ENCODE peak calls at places on chromosomes 13 and 19, in nine cellular contexts. D, Z, R, O, E, Y, T, F and X are unnamed samples.

GRCh38 chr19:38734426-38735256 is 9.6 kb downstream of the CAPN12 start:
- DNase-seq in Z (peak; percentile 66), D (peak; percentile 27), R (no peak), T (no peak), O (no peak), Y (no peak), E (no peak), F (no peak), X (no peak)

GRCh38 chr19:4552546-4552819 is 7.0 kb downstream of the SEMA6B start:
- DNase-seq in Z (no peak), O (no peak), T (no peak), R (no peak), D (no peak), F (no peak), Y (no peak), E (no peak), X (no peak)

GRCh38 chr13:45108716-45109706 is 11.3 kb upstream of the GTF2F2 start:
- DNase-seq in F (no peak), R (no peak), Z (no peak), E (no peak), D (no peak), Y (no peak), O (peak; percentile 46), T (no peak), X (peak; percentile 7)

GRCh38 chr19:39916236-39916635 is 18.2 kb downstream of the FCGBP start:
- DNase-seq in R (no peak), Y (no peak), F (no peak), O (no peak), Z (no peak), D (no peak), E (no peak), T (peak; percentile 43), X (no peak)

GRCh38 chr13:105735269-105735668 is 800.2 kb downstream of the EFNB2 start:
- DNase-seq in F (no peak), R (no peak), D (no peak), O (no peak), Z (no peak), Y (no peak), E (peak; percentile 90), T (no peak), X (no peak)

GRCh38 chr13:43266953-43267615 is 243.7 kb downstream of the DNAJC15 start:
- DNase-seq in O (no peak), F (no peak), T (no peak), R (no peak), Y (no peak), D (no peak), E (no peak), Z (no peak), X (no peak)

GRCh38 chr13:42007844-42008243 is 40.6 kb upstream of the DGKH start:
- DNase-seq in D (no peak), E (no peak), O (peak; percentile 69), Z (no peak), Y (no peak), F (no peak), T (no peak), R (no peak), X (no peak)

GRCh38 chr13:67632590-67632989 is 402.5 kb upstream of the PCDH9 start:
- DNase-seq in Y (no peak), Z (no peak), D (no peak), E (no peak), R (no peak), T (no peak), O (no peak), F (no peak), X (no peak)

GRCh38 chr19:18093439-18094161 is 4.0 kb upstream of the MAST3 start:
- DNase-seq in O (no peak), T (no peak), F (no peak), Y (no peak), R (no peak), Z (peak; percentile 70), E (no peak), D (no peak), X (peak; percentile 79)

GRCh38 chr13:109790951-109791605 is 4.7 kb upstream of the IRS2 start:
- DNase-seq in E (peak; percentile 83), Y (peak; percentile 34), Z (peak; percentile 21), F (no peak), T (no peak), D (no peak), R (no peak), O (peak; percentile 52), X (no peak)

GRCh38 chr19:48938256-48938655 is 4.8 kb downstream of the DHDH start:
- DNase-seq in Z (no peak), T (no peak), E (no peak), D (no peak), R (no peak), Y (no peak), O (no peak), F (no peak), X (no peak)

GRCh38 chr13:91946498-91947070 is 548.2 kb downstream of the GPC5 start:
- DNase-seq in F (no peak), O (peak; percentile 49), Y (peak; percentile 1), E (no peak), R (no peak), Z (peak; percentile 64), T (no peak), D (no peak), X (peak; percentile 6)
- TF ChIP-seq CTCF in F (no peak), O (peak; percentile 68), Y (peak; percentile 11), E (peak; percentile 60), R (peak; percentile 24), Z (no peak), T (no peak), D (no peak), X (peak; percentile 35)

GRCh38 chr19:1411255-1412191 is 4.1 kb downstream of the DAZAP1 start:
- DNase-seq in T (peak; percentile 87), E (peak; percentile 34), F (peak; percentile 24), Y (no peak), R (peak; percentile 75), D (no peak), O (peak; percentile 31), Z (no peak), X (no peak)

GRCh38 chr19:1410136-1410786 is 2.9 kb downstream of the DAZAP1 start:
- DNase-seq in D (no peak), E (no peak), R (no peak), Z (no peak), O (peak; percentile 44), T (no peak), F (no peak), Y (peak; percentile 35), X (no peak)

GRCh38 chr19:1412323-1412923 is 5.0 kb downstream of the DAZAP1 start:
- DNase-seq in D (no peak), O (no peak), Y (no peak), F (no peak), Z (no peak), R (no peak), E (no peak), T (no peak), X (no peak)

GRCh38 chr19:1409204-1410005 is 2.0 kb downstream of the DAZAP1 start:
- DNase-seq in R (no peak), F (no peak), D (no peak), O (no peak), T (no peak), Y (no peak), Z (no peak), E (no peak), X (no peak)

DNA sequence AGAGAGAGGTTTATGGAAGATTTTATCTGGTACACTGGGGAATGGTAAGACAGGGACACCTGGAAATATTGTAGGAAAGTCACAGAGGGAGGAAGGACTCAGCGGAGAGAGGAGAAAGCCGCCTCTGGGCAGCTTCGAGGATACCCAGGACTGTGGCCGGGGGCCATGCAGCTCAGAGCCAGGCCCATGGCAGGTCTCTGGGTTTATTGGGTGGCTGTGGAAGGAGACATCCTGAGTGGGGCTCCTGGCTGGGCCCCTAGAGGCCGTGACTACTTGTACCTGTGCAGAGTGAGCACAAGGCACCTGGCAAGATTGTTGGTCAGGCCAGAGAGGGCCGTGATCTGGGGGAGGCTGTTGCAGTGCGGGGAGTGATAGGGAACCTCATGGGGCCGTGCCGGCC is 3.4 kb downstream of the DAZAP1 start:
- DNase-seq in Z (no peak), Y (no peak), T (no peak), R (no peak), F (no peak), O (no peak), E (no peak), D (no peak), X (no peak)
- H3K4me1 ChIP-seq in Z (peaks cover 21% of the 10 kb centered on the region), Y (peaks cover 37% of the 10 kb centered on the region), T (no peaks in the 10 kb centered on the region), R (peaks cover 78% of the 10 kb centered on the region), F (peaks cover 35% of the 10 kb centered on the region), O (peaks cover 23% of the 10 kb centered on the region), E (peaks cover 55% of the 10 kb centered on the region), D (peaks cover 47% of the 10 kb centered on the region), X (peaks cover 6% of the 10 kb centered on the region)

GRCh38 chr13:113390874-113391497 is 27.1 kb upstream of the GRTP1 start:
- DNase-seq in T (no peak), F (no peak), R (no peak), Z (no peak), O (no peak), E (no peak), Y (no peak), D (no peak), X (no peak)
- TF ChIP-seq CTCF in T (no peak), F (no peak), R (no peak), Z (no peak), O (no peak), E (no peak), Y (no peak), D (no peak), X (no peak)

GRCh38 chr13:26483546-26483945 is 73.9 kb upstream of the WASF3 start:
- DNase-seq in Y (no peak), F (no peak), T (no peak), O (no peak), D (no peak), E (no peak), R (no peak), Z (no peak), X (no peak)
- H3K4me1 ChIP-seq in Y (peaks cover 2% of the 10 kb centered on the region), F (no peaks in the 10 kb centered on the region), T (no peaks in the 10 kb centered on the region), O (no peaks in the 10 kb centered on the region), D (no peaks in the 10 kb centered on the region), E (no peaks in the 10 kb centered on the region), R (peaks cover 14% of the 10 kb centered on the region), Z (peaks cover 14% of the 10 kb centered on the region), X (peaks cover 8% of the 10 kb centered on the region)